ENCODE peak calls at places on chromosome 4, in five cellular contexts. K, J, N, T and R are unnamed samples.

GRCh38 chr4:76987153-76987562 is 37.6 kb downstream of the SEPTIN11 start:
- DNase-seq in K (no peak), J (peak), N (no peak), T (no peak), R (no peak)

GRCh38 chr4:2436301-2436700 is 17.5 kb downstream of the CFAP99 start:
- DNase-seq in T (no peak), K (peak), N (no peak), J (no peak), R (no peak)

GRCh38 chr4:176149680-176150079 is 45.7 kb downstream of the SPATA4 start:
- DNase-seq in J (no peak), K (no peak), T (no peak), N (no peak), R (no peak)

GRCh38 chr4:129342820-129343219 is 246.9 kb downstream of the C4orf33 start:
- DNase-seq in T (no peak), J (no peak), K (no peak), N (no peak), R (no peak)

GRCh38 chr4:183449193-183449888 is 4.9 kb downstream of the CDKN2AIP start:
- DNase-seq in K (no peak), N (no peak), J (no peak), T (no peak), R (no peak)

GRCh38 chr4:16733509-16733908 is 164.9 kb downstream of the LDB2 start:
- DNase-seq in N (no peak), K (no peak), T (no peak), J (no peak), R (no peak)

GRCh38 chr4:169270156-169270809 is 473 bp downstream of the SH3RF1 start:
- DNase-seq in J (peak), N (no peak), T (no peak), K (no peak), R (peak)

GRCh38 chr4:177554966-177555574 is 112.8 kb upstream of the AGA start:
- DNase-seq in K (no peak), T (no peak), J (peak), N (peak), R (no peak)

GRCh38 chr4:158814636-158815035 is 45.8 kb downstream of the FNIP2 start:
- DNase-seq in N (no peak), K (no peak), J (no peak), T (no peak), R (no peak)